ENCODE peak calls at places on chromosomes 2 and 18, in ten cellular contexts. A, M, Z, U, E, W, N, L, C and B are unnamed samples.

GRCh38 chr2:100988630-100989417 is 13.3 kb upstream of the RPL31 start:
- DNase-seq in A (no peak), M (no peak), Z (no peak), U (no peak), E (peak; percentile 43), W (no peak), N (no peak), L (no peak), C (no peak), B (no peak)

GRCh38 chr2:100748673-100749072 is 71.3 kb upstream of the NPAS2 start:
- DNase-seq in A (no peak), M (no peak), Z (no peak), U (no peak), E (no peak), W (no peak), N (no peak), L (no peak), C (no peak), B (no peak)

GRCh38 chr2:127407091-127407490 is 11.1 kb upstream of the PROC start:
- DNase-seq in A (no peak), M (no peak), Z (no peak), U (no peak), E (no peak), W (no peak), N (no peak), L (no peak), C (peak; percentile 32), B (no peak)

GRCh38 chr2:73173781-73174180 is 28.6 kb upstream of the NOTO start:
- DNase-seq in A (no peak), M (no peak), Z (no peak), U (no peak), E (no peak), W (no peak), N (no peak), L (no peak), C (no peak), B (no peak)

GRCh38 chr2:37388074-37388473 is 43.6 kb downstream of the QPCT start:
- DNase-seq in A (peak; percentile 90), M (no peak), Z (no peak), U (no peak), E (peak; percentile 97), W (no peak), N (no peak), L (no peak), C (no peak), B (no peak)

GRCh38 chr18:48932462-48932818 is 18.3 kb downstream of the SMAD7 start:
- DNase-seq in A (no peak), M (no peak), Z (no peak), U (no peak), E (no peak), W (no peak), N (no peak), L (no peak), C (no peak), B (no peak)

GRCh38 chr2:149768320-149768799 is 180.8 kb upstream of the MMADHC start:
- DNase-seq in A (no peak), M (no peak), Z (no peak), U (no peak), E (peak; percentile 15), W (peak; percentile 55), N (no peak), L (peak; percentile 19), C (no peak), B (no peak)

GRCh38 chr18:36284671-36285295 is 12.7 kb upstream of the FHOD3 start:
- DNase-seq in A (no peak), M (no peak), Z (peak; percentile 49), U (no peak), E (peak; percentile 74), W (peak; percentile 36), N (peak; percentile 58), L (peak; percentile 59), C (no peak), B (peak; percentile 55)

GRCh38 chr18:8816805-8817204 is 111.4 kb downstream of the MTCL1 start:
- DNase-seq in A (no peak), M (no peak), Z (no peak), U (no peak), E (peak; percentile 84), W (no peak), N (no peak), L (no peak), C (no peak), B (no peak)

GRCh38 chr2:236507393-236508085 is 62.1 kb upstream of the ACKR3 start:
- DNase-seq in A (no peak), M (no peak), Z (peak; percentile 75), U (peak; percentile 25), E (no peak), W (peak; percentile 11), N (peak; percentile 73), L (no peak), C (peak; percentile 60), B (peak; percentile 88)

GRCh38 chr18:21134895-21135294 is 23.3 kb upstream of the ROCK1 start:
- DNase-seq in A (no peak), M (no peak), Z (no peak), U (no peak), E (peak; percentile 7), W (no peak), N (peak; percentile 40), L (no peak), C (no peak), B (no peak)

GRCh38 chr18:11004294-11004693 is 145.1 kb downstream of the PIEZO2 start:
- DNase-seq in A (no peak), M (no peak), Z (no peak), U (no peak), E (peak; percentile 72), W (no peak), N (no peak), L (no peak), C (no peak), B (no peak)

GRCh38 chr2:84946204-84947009 is 24.6 kb upstream of the KCMF1 start:
- DNase-seq in A (peak; percentile 97), M (no peak), Z (no peak), U (no peak), E (peak; percentile 91), W (no peak), N (peak; percentile 75), L (peak; percentile 79), C (peak; percentile 61), B (no peak)

GRCh38 chr2:238097988-238098853 is 1.9 kb upstream of the ESPNL start:
- DNase-seq in A (no peak), M (no peak), Z (peak; percentile 73), U (no peak), E (no peak), W (no peak), N (peak; percentile 21), L (no peak), C (peak; percentile 37), B (peak; percentile 91)

GRCh38 chr18:58865714-58866113 is 1.0 kb downstream of the ZNF532 start:
- DNase-seq in A (no peak), M (no peak), Z (no peak), U (no peak), E (no peak), W (no peak), N (no peak), L (no peak), C (peak; percentile 30), B (no peak)